ENCODE peak calls at places on chromosome 17, in four cellular contexts. D is heart right ventricle, Z is A549, N is kidney. Q is an unnamed sample. For H3K4me1, the result is how much of the 10 kb centered on the place peaks cover.

GRCh38 chr17:13162361-13162760 is 144.5 kb upstream of the ELAC2 start:
- DNase-seq in D (no peak), Z (no peak), N (no peak), Q (no peak)

GRCh38 chr17:56577810-56578209 is 15.7 kb upstream of the NOG start:
- DNase-seq in D (peak), Z (no peak), N (no peak), Q (peak)

GRCh38 chr17:57911834-57912673 is 43.2 kb downstream of the CUEDC1 start:
- DNase-seq in D (peak), Z (peak), N (peak), Q (peak)

GRCh38 chr17:58176200-58176599 is 9.4 kb downstream of the OR4D2 start:
- DNase-seq in D (no peak), Z (no peak), N (no peak), Q (no peak)

GRCh38 chr17:80760501-80760900 is 215.9 kb downstream of the RPTOR start:
- DNase-seq in D (no peak), Z (no peak), N (no peak), Q (no peak)

GRCh38 chr17:19022747-19023146 is 18.2 kb upstream of the FAM83G start:
- DNase-seq in D (no peak), Z (no peak), N (peak), Q (peak)

GRCh38 chr17:78823282-78824046 is 17.1 kb downstream of the USP36 start:
- DNase-seq in D (no peak), Z (no peak), N (no peak), Q (peak)

GRCh38 chr17:37535906-37536305 is 46.2 kb downstream of the DUSP14 start:
- DNase-seq in D (no peak), Z (no peak), N (no peak), Q (no peak)

GRCh38 chr17:81420769-81421462 is 25.7 kb downstream of the BAHCC1 start:
- DNase-seq in D (peak), Z (no peak), N (peak), Q (peak)

GRCh38 chr17:58262149-58262548 is 18.6 kb downstream of the MPO start:
- DNase-seq in D (no peak), Z (no peak), N (no peak), Q (no peak)

GRCh38 chr17:65220732-65221131 is 83.6 kb downstream of the RGS9 start:
- DNase-seq in D (no peak), Z (no peak), N (no peak), Q (no peak)

GRCh38 chr17:57853695-57854094 is 3.9 kb upstream of the MRPS23 start:
- DNase-seq in D (no peak), Z (no peak), N (peak), Q (peak)

GRCh38 chr17:9529033-9529748 is 46.4 kb downstream of the STX8 start:
- DNase-seq in D (no peak), Z (peak), N (no peak), Q (no peak)

GRCh38 chr17:4987767-4988083 is 250 bp upstream of the CAMTA2 start:
- DNase-seq in D (no peak), Z (no peak), N (no peak), Q (no peak)

GRCh38 chr17:49249292-49249794 is 18.8 kb upstream of the PHOSPHO1 start:
- DNase-seq in D (peak), Z (no peak), N (peak), Q (peak)

GRCh38 chr17:31877341-31877740 is 18.3 kb upstream of the COPRS start:
- DNase-seq in D (no peak), Z (no peak), N (no peak), Q (no peak)

GRCh38 chr17:6786618-6787017 is 10.6 kb downstream of the FBXO39 start:
- DNase-seq in D (no peak), Z (peak), N (no peak), Q (no peak)

GRCh38 chr17:41621916-41622315 is 2.5 kb downstream of the KRT17 start:
- DNase-seq in D (no peak), Z (no peak), N (no peak), Q (no peak)

GRCh38 chr17:72884066-72884465 is 208.4 kb downstream of the SLC39A11 start:
- DNase-seq in D (no peak), Z (no peak), N (no peak), Q (no peak)

GRCh38 chr17:57986841-57987581 is 1.0 kb downstream of the VEZF1 start:
- DNase-seq in D (peak), Z (peak), N (peak), Q (peak)

GRCh38 chr17:20934288-20934687 is 108.5 kb downstream of the USP22 start:
- DNase-seq in D (no peak), Z (no peak), N (no peak), Q (no peak)

DNA sequence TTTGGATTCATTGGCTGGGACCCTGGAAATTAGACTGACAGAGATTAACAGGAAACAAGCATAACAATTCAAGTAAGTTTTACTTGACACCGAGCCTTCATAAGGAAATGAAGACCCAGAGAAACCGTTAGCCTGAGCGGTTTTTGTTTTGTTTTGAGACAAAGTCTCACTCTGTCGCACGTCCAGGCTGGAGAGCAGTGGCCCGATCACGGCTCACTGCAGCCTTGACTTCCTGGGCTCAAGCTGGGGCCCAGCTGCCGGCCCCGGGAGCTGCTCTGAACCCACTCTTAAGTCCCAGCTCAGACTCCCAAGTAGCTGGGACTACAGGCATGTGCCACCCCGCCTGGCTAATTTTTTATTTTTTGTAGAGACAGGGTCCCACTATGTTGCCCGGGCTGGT is 321.3 kb downstream of the SEC14L1 start:
- DNase-seq in D (no peak), Z (no peak), N (peak), Q (no peak)
- H3K4me3 ChIP-seq in D (no peak), Z (no peak), N (no peak), Q (no peak)

GRCh38 chr17:8160224-8160577 is 2.5 kb downstream of the VAMP2 start:
- DNase-seq in D (no peak), Z (no peak), N (no peak), Q (no peak)
- H3K4me1 ChIP-seq in D (half or more), Z (under half), N (under half), Q (under half)

DNA sequence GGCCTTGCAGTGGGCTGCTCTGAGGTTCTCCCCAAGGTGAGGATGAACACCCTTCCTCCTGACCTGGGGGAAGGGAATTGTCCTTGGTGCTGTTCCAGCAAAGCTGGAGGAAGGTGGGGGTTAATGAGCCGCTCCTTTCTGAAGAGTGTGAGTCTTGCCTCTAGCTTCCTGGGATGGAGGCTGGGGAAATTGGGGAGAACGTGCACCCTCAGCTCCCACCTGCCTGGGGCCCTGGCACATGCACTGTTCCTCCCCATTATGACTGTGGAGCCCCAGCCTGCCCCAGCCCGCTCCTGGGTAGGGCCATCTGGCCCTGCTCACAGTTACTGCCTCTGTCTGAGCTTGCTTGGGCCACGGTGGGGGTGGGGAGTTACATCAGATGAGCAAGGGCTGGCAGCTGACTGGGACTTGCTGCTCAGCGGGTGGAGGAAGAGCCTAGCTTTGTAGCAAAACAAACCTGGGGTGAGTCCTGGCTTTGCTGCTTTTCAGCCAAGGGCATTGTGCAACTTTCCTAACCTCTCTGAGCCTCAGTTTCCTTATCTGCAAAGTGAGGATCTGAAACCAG is 11.1 kb downstream of the TNS4 start:
- DNase-seq in D (peak), Z (peak), N (peak), Q (peak)
- H3K4me3 ChIP-seq in D (no peak), Z (no peak), N (no peak), Q (no peak)

GRCh38 chr17:63440127-63440769 is 5.9 kb downstream of the CYB561 start:
- DNase-seq in D (no peak), Z (no peak), N (no peak), Q (no peak)
- H3K4me1 ChIP-seq in D (half or more), Z (under half), N (under half), Q (under half)

DNA sequence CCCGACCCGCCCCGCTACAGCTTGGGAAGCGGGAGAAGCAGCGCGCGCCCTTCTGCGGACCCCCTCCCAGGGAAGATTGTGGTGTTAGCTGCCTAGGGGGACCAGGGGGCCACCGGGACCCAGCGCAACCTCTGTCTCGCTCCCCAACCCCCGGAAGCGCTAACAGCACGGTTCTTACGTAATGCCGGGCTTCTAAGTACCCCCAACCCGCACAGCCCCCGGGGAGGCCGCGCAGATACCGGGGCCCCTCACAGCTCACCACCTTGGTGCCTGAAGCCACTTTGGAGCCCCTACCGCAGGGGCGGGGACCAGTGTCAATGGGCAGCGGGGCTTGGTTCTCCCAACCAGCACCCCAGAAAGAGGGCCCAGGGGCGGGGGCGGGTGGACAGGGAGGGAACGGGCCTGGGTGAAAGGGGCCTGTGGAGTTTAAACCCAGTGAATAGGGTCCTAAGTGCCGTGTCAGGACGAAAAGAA is 348 bp downstream of the MPP2 start:
- DNase-seq in D (no peak), Z (no peak), N (peak), Q (no peak)
- H3K4me3 ChIP-seq in D (peak), Z (peak), N (peak), Q (peak)

GRCh38 chr17:39635614-39636176 is 1.2 kb upstream of the STARD3 start:
- DNase-seq in D (no peak), Z (no peak), N (no peak), Q (no peak)

GRCh38 chr17:39638317-39638716 is 1.4 kb downstream of the STARD3 start:
- DNase-seq in D (no peak), Z (no peak), N (no peak), Q (no peak)

GRCh38 chr17:39634384-39634871 is 2.5 kb upstream of the STARD3 start:
- DNase-seq in D (no peak), Z (peak), N (no peak), Q (no peak)

GRCh38 chr17:39636927-39637736 is at the start of gene STARD3:
- DNase-seq in D (peak), Z (peak), N (peak), Q (peak)

GRCh38 chr17:39636587-39636926 is 387 bp upstream of the STARD3 start:
- DNase-seq in D (no peak), Z (no peak), N (no peak), Q (no peak)
- H3K4me1 ChIP-seq in D (half or more), Z (under half), N (under half), Q (under half)

GRCh38 chr17:14302421-14303099 is 1.7 kb downstream of the HS3ST3B1 start:
- DNase-seq in D (peak), Z (peak), N (peak), Q (peak)
- H3K4me3 ChIP-seq in D (peak), Z (peak), N (peak), Q (peak)

DNA sequence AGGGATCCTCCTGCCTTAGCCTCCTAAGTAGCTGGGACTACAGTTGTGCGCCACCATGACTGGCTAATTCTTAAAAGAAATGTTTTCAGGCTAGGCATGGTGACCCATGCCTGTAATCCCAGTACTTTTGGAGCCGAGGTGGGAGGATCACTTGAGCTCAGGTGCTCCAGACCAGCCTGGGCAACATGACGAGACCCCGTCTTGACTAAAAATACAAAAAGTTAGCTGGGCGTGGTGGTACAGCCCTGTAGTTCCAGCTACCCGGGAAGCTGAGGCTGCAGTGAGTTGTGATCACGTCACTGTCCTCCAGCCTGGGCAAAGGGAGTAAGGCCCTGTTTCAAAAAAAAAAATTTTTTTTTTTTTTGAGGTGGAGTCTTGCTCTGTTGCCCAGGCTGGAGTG is 173.1 kb downstream of the SEC14L1 start:
- DNase-seq in D (no peak), Z (no peak), N (peak), Q (no peak)
- H3K4me1 ChIP-seq in D (under half), Z (half or more), N (under half), Q (under half)

DNA sequence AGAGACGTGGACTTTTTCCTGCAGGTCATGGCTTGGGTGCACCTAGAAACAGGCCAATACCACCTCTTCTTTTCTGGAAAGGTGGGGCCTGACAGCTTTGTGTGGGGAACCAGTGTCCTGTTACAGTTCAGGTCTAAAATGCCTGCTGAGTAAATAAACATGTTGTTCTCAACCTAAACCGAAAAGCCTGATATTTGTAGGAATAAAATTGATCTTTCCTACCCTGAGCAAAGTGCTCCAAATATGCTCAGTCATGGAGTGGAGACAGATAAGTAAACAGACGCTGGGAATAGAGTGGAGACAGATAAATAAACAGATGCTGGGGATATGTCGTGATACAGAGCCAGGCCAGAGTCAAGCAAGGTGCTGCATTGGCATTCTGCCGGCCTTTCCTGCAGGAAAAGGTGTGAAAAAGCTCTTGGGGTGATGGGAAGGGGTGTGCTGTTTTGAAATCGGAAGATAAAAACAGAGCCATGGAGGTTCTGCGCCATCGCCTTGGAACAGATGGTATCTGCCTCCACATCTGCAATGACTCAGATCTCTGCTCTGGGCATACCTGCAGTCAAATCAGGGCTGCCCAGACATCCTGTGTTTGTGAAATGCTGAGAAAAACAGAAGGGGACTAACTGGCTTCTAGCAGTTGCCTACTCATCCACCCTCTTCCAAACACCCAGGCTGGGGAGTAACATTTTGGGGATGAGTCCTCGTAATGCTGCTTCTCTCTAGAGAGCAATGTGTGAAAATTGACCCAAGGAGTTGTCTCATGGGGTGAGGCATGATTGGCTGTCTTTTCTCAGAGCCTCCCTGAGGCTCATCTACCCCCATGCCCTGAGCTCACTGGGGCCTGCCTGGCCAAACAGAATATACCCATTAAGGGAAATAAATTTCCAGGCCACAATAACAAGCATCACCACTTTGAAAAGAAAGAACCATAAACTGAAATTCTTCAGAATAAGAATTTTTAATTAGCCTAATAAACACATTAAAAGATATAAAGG is 16.8 kb upstream of the TRPV2 start:
- DNase-seq in D (no peak), Z (no peak), N (peak), Q (peak)
- H3K4me3 ChIP-seq in D (no peak), Z (no peak), N (no peak), Q (peak)

Q was measured in psoas muscle.